ENCODE peak calls at places on chromosomes 7 and 10, in seven cellular contexts. H is neuronal stem cell, B is IMR-90, Q is mesendoderm, N is mesenchymal stem cell, A is trophoblast cell, O is H1. F is an unnamed sample.

GRCh38 chr10:77901743-77902142 is 24.8 kb downstream of the DLG5 start:
- DNase-seq in H (no peak), B (no peak), Q (no peak), N (no peak), A (no peak), O (no peak), F (no peak)

GRCh38 chr7:150949971-150950491 is 28.1 kb downstream of the KCNH2 start:
- DNase-seq in H (no peak), B (no peak), Q (no peak), N (no peak), A (no peak), O (no peak), F (peak; percentile 31)

GRCh38 chr10:131738396-131738735 is 162.4 kb upstream of the PPP2R2D start:
- DNase-seq in H (no peak), B (no peak), Q (no peak), N (no peak), A (no peak), O (no peak), F (no peak)

GRCh38 chr7:90345548-90346319 is 782 bp upstream of the GTPBP10 start:
- DNase-seq in H (no peak), B (peak; percentile 42), Q (peak; percentile 50), N (peak; percentile 57), A (peak; percentile 7), O (no peak), F (no peak)

GRCh38 chr7:92135100-92135429 is 788 bp upstream of the CYP51A1 start:
- DNase-seq in H (no peak), B (no peak), Q (no peak), N (no peak), A (peak; percentile 48), O (no peak), F (no peak)

GRCh38 chr10:4012848-4013247 is 227.8 kb upstream of the KLF6 start:
- DNase-seq in H (no peak), B (no peak), Q (no peak), N (no peak), A (no peak), O (no peak), F (no peak)

GRCh38 chr10:131926743-131927595 is 26.2 kb downstream of the PPP2R2D start:
- DNase-seq in H (no peak), B (no peak), Q (no peak), N (no peak), A (no peak), O (no peak), F (no peak)

GRCh38 chr7:143431109-143431508 is 12.1 kb upstream of the TAS2R60 start:
- DNase-seq in H (no peak), B (no peak), Q (no peak), N (no peak), A (no peak), O (no peak), F (no peak)

GRCh38 chr7:125032943-125033342 is 103.3 kb upstream of the POT1 start:
- DNase-seq in H (no peak), B (no peak), Q (no peak), N (no peak), A (no peak), O (no peak), F (no peak)

GRCh38 chr10:92385836-92386235 is 94.9 kb downstream of the MARCHF5 start:
- DNase-seq in H (no peak), B (no peak), Q (no peak), N (no peak), A (no peak), O (no peak), F (no peak)

GRCh38 chr7:116801092-116801710 is 61.2 kb upstream of the CAPZA2 start:
- DNase-seq in H (no peak), B (peak; percentile 87), Q (no peak), N (peak; percentile 68), A (peak; percentile 98), O (no peak), F (no peak)

GRCh38 chr7:73921623-73922528 is 60.9 kb downstream of the TMEM270 start:
- DNase-seq in H (no peak), B (no peak), Q (no peak), N (no peak), A (no peak), O (no peak), F (no peak)

GRCh38 chr7:4665661-4666060 is 16.4 kb upstream of the FOXK1 start:
- DNase-seq in H (no peak), B (peak; percentile 99), Q (no peak), N (peak; percentile 92), A (peak; percentile 66), O (no peak), F (no peak)

GRCh38 chr7:22338875-22339274 is 18.1 kb downstream of the RAPGEF5 start:
- DNase-seq in H (no peak), B (no peak), Q (no peak), N (no peak), A (no peak), O (no peak), F (no peak)

GRCh38 chr10:43091846-43092245 is 15.0 kb downstream of the RET start:
- DNase-seq in H (no peak), B (no peak), Q (no peak), N (no peak), A (no peak), O (no peak), F (no peak)

GRCh38 chr7:32126843-32127242 is 56.6 kb upstream of the PDE1C start:
- DNase-seq in H (no peak), B (no peak), Q (no peak), N (no peak), A (no peak), O (no peak), F (no peak)

GRCh38 chr10:14184841-14185500 is 145.8 kb downstream of the FRMD4A start:
- DNase-seq in H (peak; percentile 40), B (peak; percentile 32), Q (peak; percentile 79), N (peak; percentile 51), A (peak; percentile 72), O (no peak), F (no peak)

GRCh38 chr7:142869434-142869833 is 14.6 kb downstream of the EPHB6 start:
- DNase-seq in H (no peak), B (no peak), Q (no peak), N (no peak), A (no peak), O (no peak), F (no peak)

GRCh38 chr10:12622016-12622415 is 272.7 kb downstream of the CAMK1D start:
- DNase-seq in H (no peak), B (no peak), Q (no peak), N (no peak), A (no peak), O (no peak), F (no peak)
- H3K18ac ChIP-seq in H (peak overlapping the region; percentile 24), B (no peak overlapping the region), Q (no peak overlapping the region), N (no peak overlapping the region), A (no peak overlapping the region), O (no peak overlapping the region), F (no peak overlapping the region)

DNA sequence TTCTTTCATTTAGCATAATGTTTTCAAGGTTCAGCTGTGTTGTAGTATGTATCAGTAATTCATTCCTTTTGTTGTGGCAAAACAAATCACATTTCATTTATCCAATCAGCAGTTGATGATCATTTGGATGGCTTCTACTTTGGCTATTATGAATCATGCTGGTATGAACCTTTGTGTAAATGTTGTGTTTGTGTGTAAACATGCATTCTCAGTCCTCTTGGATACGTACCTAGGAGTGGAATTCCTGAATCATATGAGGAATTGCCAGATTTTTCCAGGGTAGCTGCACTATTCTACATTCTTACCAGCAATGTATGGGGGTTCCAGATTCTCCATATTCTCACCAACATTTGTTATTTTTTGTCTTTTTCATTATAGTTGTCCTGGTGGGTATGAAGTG is 578.5 kb upstream of the MKI67 start:
- DNase-seq in H (no peak), B (no peak), Q (no peak), N (peak; percentile 7), A (peak; percentile 65), O (no peak), F (no peak)
- H3K18ac ChIP-seq in H (no peak overlapping the region), B (no peak overlapping the region), Q (no peak overlapping the region), N (no peak overlapping the region), A (no peak overlapping the region), O (no peak overlapping the region), F (no peak overlapping the region)

GRCh38 chr10:1600861-1601260 is 136.5 kb downstream of the ADARB2 start:
- DNase-seq in H (no peak), B (no peak), Q (no peak), N (no peak), A (no peak), O (no peak), F (no peak)
- H3K18ac ChIP-seq in H (no peak overlapping the region), B (no peak overlapping the region), Q (no peak overlapping the region), N (no peak overlapping the region), A (no peak overlapping the region), O (no peak overlapping the region), F (no peak overlapping the region)

DNA sequence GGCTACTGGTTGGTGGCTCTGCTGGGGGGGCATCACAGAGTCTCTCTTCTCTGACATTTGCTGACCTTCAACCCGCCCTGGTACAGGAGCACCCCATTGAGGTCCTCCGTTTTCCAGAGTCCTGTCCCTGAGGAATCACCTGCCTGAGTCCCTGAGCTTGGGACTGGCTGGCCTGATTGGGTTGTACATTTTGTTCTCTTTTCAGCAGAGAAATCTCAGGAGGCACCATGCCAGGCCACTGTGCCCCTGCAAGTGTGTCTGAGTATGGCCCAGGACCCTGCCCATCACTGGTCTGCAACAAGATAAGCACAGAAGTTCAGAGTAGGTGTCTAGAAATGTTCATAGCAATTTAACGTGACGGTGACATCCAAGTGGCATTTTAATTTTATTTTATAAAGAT is 131.2 kb downstream of the CUX1 start:
- DNase-seq in H (no peak), B (no peak), Q (no peak), N (no peak), A (no peak), O (no peak), F (no peak)
- H3K18ac ChIP-seq in H (no peak overlapping the region), B (no peak overlapping the region), Q (peak overlapping the region; percentile 82), N (peak overlapping the region; percentile 28), A (no peak overlapping the region), O (no peak overlapping the region), F (no peak overlapping the region)

F was measured in H9.